ENCODE peak calls at places on chromosomes 6 and 20, in eight cellular contexts. One of them, this sample, is unnamed.

GRCh38 chr20:14333734-14334133 is 3.7 kb downstream of the FLRT3 start:
- DNase-seq in AG09319: no peak
- DNase-seq in posterior cingulate gyrus: no peak
- DNase-seq in coronary artery: no peak
- DNase-seq in T1000: no peak
- DNase-seq in ACHN: no peak
- DNase-seq in heart right ventricle: no peak
- DNase-seq in H7: no peak
- DNase-seq in this sample: no peak

GRCh38 chr6:169223006-169223405 is 30.6 kb downstream of the THBS2 start:
- DNase-seq in T1000: no peak
- DNase-seq in coronary artery: no peak
- DNase-seq in AG09319: no peak
- DNase-seq in ACHN: no peak
- DNase-seq in posterior cingulate gyrus: no peak
- DNase-seq in H7: peak; percentile 4
- DNase-seq in heart right ventricle: no peak
- DNase-seq in this sample: no peak

GRCh38 chr6:105204331-105204730 is 24.5 kb upstream of the POPDC3 start:
- DNase-seq in heart right ventricle: no peak
- DNase-seq in ACHN: no peak
- DNase-seq in T1000: no peak
- DNase-seq in H7: no peak
- DNase-seq in posterior cingulate gyrus: no peak
- DNase-seq in coronary artery: no peak
- DNase-seq in AG09319: no peak
- DNase-seq in this sample: no peak

GRCh38 chr6:8383584-8383983 is 51.8 kb downstream of the SLC35B3 start:
- DNase-seq in heart right ventricle: no peak
- DNase-seq in T1000: no peak
- DNase-seq in H7: peak; percentile 28
- DNase-seq in ACHN: no peak
- DNase-seq in posterior cingulate gyrus: no peak
- DNase-seq in coronary artery: no peak
- DNase-seq in AG09319: no peak
- DNase-seq in this sample: no peak

GRCh38 chr6:26520088-26520839 is 17.9 kb upstream of the HMGN4 start:
- DNase-seq in heart right ventricle: peak; percentile 59
- DNase-seq in coronary artery: peak; percentile 80
- DNase-seq in H7: peak; percentile 15
- DNase-seq in AG09319: no peak
- DNase-seq in ACHN: no peak
- DNase-seq in T1000: no peak
- DNase-seq in posterior cingulate gyrus: peak; percentile 41
- DNase-seq in this sample: peak; percentile 64

GRCh38 chr6:84764332-84765049 is at the start of gene TBX18:
- DNase-seq in AG09319: peak; percentile 97
- DNase-seq in posterior cingulate gyrus: no peak
- DNase-seq in heart right ventricle: peak; percentile 87
- DNase-seq in ACHN: peak; percentile 98
- DNase-seq in T1000: peak; percentile 93
- DNase-seq in H7: peak; percentile 91
- DNase-seq in coronary artery: peak; percentile 99
- DNase-seq in this sample: peak; percentile 99

GRCh38 chr20:25250508-25250907 is 2.6 kb downstream of the PYGB start:
- DNase-seq in heart right ventricle: no peak
- DNase-seq in coronary artery: no peak
- DNase-seq in T1000: no peak
- DNase-seq in H7: no peak
- DNase-seq in ACHN: no peak
- DNase-seq in AG09319: no peak
- DNase-seq in posterior cingulate gyrus: no peak
- DNase-seq in this sample: peak; percentile 56

GRCh38 chr6:27809939-27810767 is 102.0 kb downstream of the OR2B2 start:
- DNase-seq in posterior cingulate gyrus: no peak
- DNase-seq in H7: peak; percentile 86
- DNase-seq in heart right ventricle: peak; percentile 54
- DNase-seq in T1000: peak; percentile 38
- DNase-seq in ACHN: peak; percentile 96
- DNase-seq in AG09319: peak; percentile 94
- DNase-seq in coronary artery: peak; percentile 87
- DNase-seq in this sample: peak; percentile 75

GRCh38 chr6:38786486-38786885 is 71.4 kb downstream of the DNAH8 start:
- DNase-seq in AG09319: no peak
- DNase-seq in ACHN: no peak
- DNase-seq in heart right ventricle: no peak
- DNase-seq in coronary artery: no peak
- DNase-seq in posterior cingulate gyrus: no peak
- DNase-seq in T1000: no peak
- DNase-seq in H7: no peak
- DNase-seq in this sample: no peak

GRCh38 chr6:20427856-20428255 is 26.2 kb downstream of the E2F3 start:
- DNase-seq in coronary artery: no peak
- DNase-seq in T1000: no peak
- DNase-seq in posterior cingulate gyrus: no peak
- DNase-seq in AG09319: no peak
- DNase-seq in H7: no peak
- DNase-seq in ACHN: no peak
- DNase-seq in heart right ventricle: no peak
- DNase-seq in this sample: no peak

This sample was measured in right atrium auricular region.